ENCODE peak calls at places on chromosomes 6 and 20, in nine cellular contexts. One of them, this sample, is unnamed.

GRCh38 chr20:35773154-35773751 is 1.4 kb downstream of the PHF20 start:
- DNase-seq in spleen: peak; percentile 76
- DNase-seq in breast epithelium: peak; percentile 30
- DNase-seq in activated CD8-positive, alpha-beta T cell treated with anti-CD3 and anti-CD28 coated beads for 36 hours: peak; percentile 53
- DNase-seq in uterus: no peak
- DNase-seq in colonic mucosa: peak; percentile 63
- DNase-seq in psoas muscle: no peak
- DNase-seq in CD4-positive, alpha-beta T cell: peak; percentile 5
- DNase-seq in endodermal cell: peak; percentile 58
- DNase-seq in this sample: no peak

GRCh38 chr20:56978475-56978874 is 288.0 kb downstream of the BMP7 start:
- DNase-seq in activated CD8-positive, alpha-beta T cell treated with anti-CD3 and anti-CD28 coated beads for 36 hours: no peak
- DNase-seq in endodermal cell: no peak
- DNase-seq in spleen: no peak
- DNase-seq in colonic mucosa: no peak
- DNase-seq in CD4-positive, alpha-beta T cell: no peak
- DNase-seq in uterus: no peak
- DNase-seq in breast epithelium: no peak
- DNase-seq in psoas muscle: no peak
- DNase-seq in this sample: no peak

GRCh38 chr20:50279988-50280850 is 89.6 kb downstream of the CEBPB start:
- DNase-seq in endodermal cell: no peak
- DNase-seq in spleen: peak; percentile 45
- DNase-seq in CD4-positive, alpha-beta T cell: no peak
- DNase-seq in uterus: no peak
- DNase-seq in breast epithelium: no peak
- DNase-seq in colonic mucosa: no peak
- DNase-seq in psoas muscle: no peak
- DNase-seq in activated CD8-positive, alpha-beta T cell treated with anti-CD3 and anti-CD28 coated beads for 36 hours: no peak
- DNase-seq in this sample: no peak

GRCh38 chr20:32535953-32536823 is 48.9 kb downstream of the NOL4L start:
- DNase-seq in colonic mucosa: peak; percentile 81
- DNase-seq in endodermal cell: peak; percentile 92
- DNase-seq in spleen: peak; percentile 94
- DNase-seq in breast epithelium: no peak
- DNase-seq in CD4-positive, alpha-beta T cell: peak; percentile 65
- DNase-seq in activated CD8-positive, alpha-beta T cell treated with anti-CD3 and anti-CD28 coated beads for 36 hours: peak; percentile 85
- DNase-seq in psoas muscle: peak; percentile 50
- DNase-seq in uterus: no peak
- DNase-seq in this sample: peak; percentile 51

GRCh38 chr6:11810039-11810541 is 31.5 kb upstream of the ADTRP start:
- DNase-seq in breast epithelium: peak; percentile 63
- DNase-seq in CD4-positive, alpha-beta T cell: no peak
- DNase-seq in psoas muscle: peak; percentile 64
- DNase-seq in endodermal cell: no peak
- DNase-seq in colonic mucosa: peak; percentile 94
- DNase-seq in uterus: peak; percentile 40
- DNase-seq in spleen: no peak
- DNase-seq in activated CD8-positive, alpha-beta T cell treated with anti-CD3 and anti-CD28 coated beads for 36 hours: no peak
- DNase-seq in this sample: no peak

GRCh38 chr20:50916257-50916656 is 15.0 kb downstream of the ADNP start:
- DNase-seq in activated CD8-positive, alpha-beta T cell treated with anti-CD3 and anti-CD28 coated beads for 36 hours: no peak
- DNase-seq in colonic mucosa: peak; percentile 49
- DNase-seq in spleen: no peak
- DNase-seq in uterus: no peak
- DNase-seq in endodermal cell: no peak
- DNase-seq in psoas muscle: no peak
- DNase-seq in CD4-positive, alpha-beta T cell: no peak
- DNase-seq in breast epithelium: no peak
- DNase-seq in this sample: no peak

GRCh38 chr6:1590580-1590979 is 19.1 kb upstream of the FOXC1 start:
- DNase-seq in activated CD8-positive, alpha-beta T cell treated with anti-CD3 and anti-CD28 coated beads for 36 hours: no peak
- DNase-seq in breast epithelium: peak; percentile 15
- DNase-seq in spleen: no peak
- DNase-seq in endodermal cell: no peak
- DNase-seq in CD4-positive, alpha-beta T cell: no peak
- DNase-seq in psoas muscle: no peak
- DNase-seq in uterus: no peak
- DNase-seq in colonic mucosa: no peak
- DNase-seq in this sample: no peak

GRCh38 chr6:106002005-106002404 is 84.1 kb upstream of the PRDM1 start:
- DNase-seq in uterus: no peak
- DNase-seq in psoas muscle: no peak
- DNase-seq in spleen: no peak
- DNase-seq in endodermal cell: no peak
- DNase-seq in activated CD8-positive, alpha-beta T cell treated with anti-CD3 and anti-CD28 coated beads for 36 hours: no peak
- DNase-seq in CD4-positive, alpha-beta T cell: no peak
- DNase-seq in breast epithelium: no peak
- DNase-seq in colonic mucosa: no peak
- DNase-seq in this sample: no peak

GRCh38 chr6:56009620-56010019 is 134.2 kb upstream of the BMP5 start:
- DNase-seq in colonic mucosa: no peak
- DNase-seq in CD4-positive, alpha-beta T cell: no peak
- DNase-seq in uterus: no peak
- DNase-seq in activated CD8-positive, alpha-beta T cell treated with anti-CD3 and anti-CD28 coated beads for 36 hours: no peak
- DNase-seq in breast epithelium: no peak
- DNase-seq in psoas muscle: no peak
- DNase-seq in endodermal cell: no peak
- DNase-seq in spleen: no peak
- DNase-seq in this sample: no peak

GRCh38 chr20:21154692-21155091 is 28.8 kb downstream of the KIZ start:
- DNase-seq in uterus: no peak
- DNase-seq in psoas muscle: no peak
- DNase-seq in CD4-positive, alpha-beta T cell: no peak
- DNase-seq in activated CD8-positive, alpha-beta T cell treated with anti-CD3 and anti-CD28 coated beads for 36 hours: no peak
- DNase-seq in colonic mucosa: no peak
- DNase-seq in endodermal cell: no peak
- DNase-seq in spleen: no peak
- DNase-seq in breast epithelium: no peak
- DNase-seq in this sample: no peak

GRCh38 chr6:115004204-115004603 is 661.4 kb upstream of the HS3ST5 start:
- DNase-seq in colonic mucosa: no peak
- DNase-seq in spleen: no peak
- DNase-seq in uterus: no peak
- DNase-seq in breast epithelium: no peak
- DNase-seq in activated CD8-positive, alpha-beta T cell treated with anti-CD3 and anti-CD28 coated beads for 36 hours: no peak
- DNase-seq in endodermal cell: no peak
- DNase-seq in psoas muscle: no peak
- DNase-seq in CD4-positive, alpha-beta T cell: no peak
- DNase-seq in this sample: no peak

GRCh38 chr6:146287691-146288369 is 255.8 kb upstream of the RAB32 start:
- DNase-seq in endodermal cell: no peak
- DNase-seq in colonic mucosa: no peak
- DNase-seq in psoas muscle: no peak
- DNase-seq in activated CD8-positive, alpha-beta T cell treated with anti-CD3 and anti-CD28 coated beads for 36 hours: no peak
- DNase-seq in breast epithelium: no peak
- DNase-seq in uterus: no peak
- DNase-seq in spleen: no peak
- DNase-seq in CD4-positive, alpha-beta T cell: no peak
- DNase-seq in this sample: no peak

GRCh38 chr6:166932616-166933015 is 23.7 kb downstream of the RNASET2 start:
- DNase-seq in CD4-positive, alpha-beta T cell: no peak
- DNase-seq in colonic mucosa: no peak
- DNase-seq in breast epithelium: no peak
- DNase-seq in endodermal cell: no peak
- DNase-seq in uterus: no peak
- DNase-seq in psoas muscle: no peak
- DNase-seq in spleen: peak; percentile 43
- DNase-seq in activated CD8-positive, alpha-beta T cell treated with anti-CD3 and anti-CD28 coated beads for 36 hours: no peak
- DNase-seq in this sample: no peak

GRCh38 chr6:113450061-113450465 is 407.1 kb upstream of the MARCKS start:
- DNase-seq in spleen: no peak
- DNase-seq in breast epithelium: no peak
- DNase-seq in uterus: no peak
- DNase-seq in activated CD8-positive, alpha-beta T cell treated with anti-CD3 and anti-CD28 coated beads for 36 hours: no peak
- DNase-seq in colonic mucosa: no peak
- DNase-seq in psoas muscle: no peak
- DNase-seq in CD4-positive, alpha-beta T cell: no peak
- DNase-seq in endodermal cell: no peak
- DNase-seq in this sample: no peak

GRCh38 chr6:84764332-84765049 is at the start of gene TBX18:
- DNase-seq in endodermal cell: peak; percentile 99
- DNase-seq in activated CD8-positive, alpha-beta T cell treated with anti-CD3 and anti-CD28 coated beads for 36 hours: peak; percentile 54
- DNase-seq in spleen: peak; percentile 65
- DNase-seq in CD4-positive, alpha-beta T cell: no peak
- DNase-seq in uterus: peak; percentile 79
- DNase-seq in breast epithelium: peak; percentile 74
- DNase-seq in colonic mucosa: peak; percentile 86
- DNase-seq in psoas muscle: peak; percentile 89
- DNase-seq in this sample: peak; percentile 78

GRCh38 chr6:153553627-153554026 is 422.5 kb upstream of the RGS17 start:
- DNase-seq in colonic mucosa: no peak
- DNase-seq in activated CD8-positive, alpha-beta T cell treated with anti-CD3 and anti-CD28 coated beads for 36 hours: no peak
- DNase-seq in endodermal cell: peak; percentile 80
- DNase-seq in CD4-positive, alpha-beta T cell: no peak
- DNase-seq in uterus: no peak
- DNase-seq in breast epithelium: no peak
- DNase-seq in spleen: no peak
- DNase-seq in psoas muscle: no peak
- DNase-seq in this sample: no peak

GRCh38 chr6:168815229-168815628 is 374.2 kb downstream of the SMOC2 start:
- DNase-seq in uterus: no peak
- DNase-seq in CD4-positive, alpha-beta T cell: no peak
- DNase-seq in endodermal cell: peak; percentile 64
- DNase-seq in activated CD8-positive, alpha-beta T cell treated with anti-CD3 and anti-CD28 coated beads for 36 hours: no peak
- DNase-seq in breast epithelium: no peak
- DNase-seq in spleen: no peak
- DNase-seq in psoas muscle: no peak
- DNase-seq in colonic mucosa: no peak
- DNase-seq in this sample: no peak
- TF ChIP-seq CTCF in uterus: no peak
- TF ChIP-seq CTCF in CD4-positive, alpha-beta T cell: no peak
- TF ChIP-seq CTCF in endodermal cell: peak; percentile 75
- TF ChIP-seq CTCF in activated CD8-positive, alpha-beta T cell treated with anti-CD3 and anti-CD28 coated beads for 36 hours: no peak
- TF ChIP-seq CTCF in breast epithelium: no peak
- TF ChIP-seq CTCF in spleen: no peak
- TF ChIP-seq CTCF in psoas muscle: peak; percentile 9
- TF ChIP-seq CTCF in colonic mucosa: peak; percentile 32
- TF ChIP-seq CTCF in this sample: peak; percentile 51

DNA sequence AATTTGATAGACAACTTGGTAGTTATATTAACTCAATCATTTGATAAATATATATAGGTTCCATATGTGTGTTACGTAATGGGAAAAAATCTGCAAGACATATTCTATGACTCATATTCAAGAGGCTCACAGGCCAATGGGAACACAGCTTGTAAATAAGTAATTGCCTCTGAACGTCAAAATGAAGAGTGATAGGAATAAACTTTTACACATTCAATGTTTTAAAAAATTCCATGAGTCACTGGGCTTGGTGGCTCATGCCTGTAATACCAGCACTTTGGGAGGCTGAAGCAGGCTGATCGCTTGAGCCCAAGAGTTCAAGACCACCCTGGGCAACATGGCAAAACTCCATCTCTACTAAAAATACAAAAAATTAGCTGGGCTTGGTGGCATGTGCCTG is 209.4 kb upstream of the MCHR2 start:
- DNase-seq in endodermal cell: no peak
- DNase-seq in CD4-positive, alpha-beta T cell: no peak
- DNase-seq in activated CD8-positive, alpha-beta T cell treated with anti-CD3 and anti-CD28 coated beads for 36 hours: no peak
- DNase-seq in colonic mucosa: no peak
- DNase-seq in psoas muscle: no peak
- DNase-seq in uterus: no peak
- DNase-seq in spleen: no peak
- DNase-seq in breast epithelium: no peak
- DNase-seq in this sample: no peak
- TF ChIP-seq CTCF in endodermal cell: no peak
- TF ChIP-seq CTCF in CD4-positive, alpha-beta T cell: no peak
- TF ChIP-seq CTCF in activated CD8-positive, alpha-beta T cell treated with anti-CD3 and anti-CD28 coated beads for 36 hours: no peak
- TF ChIP-seq CTCF in colonic mucosa: no peak
- TF ChIP-seq CTCF in psoas muscle: no peak
- TF ChIP-seq CTCF in uterus: no peak
- TF ChIP-seq CTCF in spleen: no peak
- TF ChIP-seq CTCF in breast epithelium: no peak
- TF ChIP-seq CTCF in this sample: no peak

DNA sequence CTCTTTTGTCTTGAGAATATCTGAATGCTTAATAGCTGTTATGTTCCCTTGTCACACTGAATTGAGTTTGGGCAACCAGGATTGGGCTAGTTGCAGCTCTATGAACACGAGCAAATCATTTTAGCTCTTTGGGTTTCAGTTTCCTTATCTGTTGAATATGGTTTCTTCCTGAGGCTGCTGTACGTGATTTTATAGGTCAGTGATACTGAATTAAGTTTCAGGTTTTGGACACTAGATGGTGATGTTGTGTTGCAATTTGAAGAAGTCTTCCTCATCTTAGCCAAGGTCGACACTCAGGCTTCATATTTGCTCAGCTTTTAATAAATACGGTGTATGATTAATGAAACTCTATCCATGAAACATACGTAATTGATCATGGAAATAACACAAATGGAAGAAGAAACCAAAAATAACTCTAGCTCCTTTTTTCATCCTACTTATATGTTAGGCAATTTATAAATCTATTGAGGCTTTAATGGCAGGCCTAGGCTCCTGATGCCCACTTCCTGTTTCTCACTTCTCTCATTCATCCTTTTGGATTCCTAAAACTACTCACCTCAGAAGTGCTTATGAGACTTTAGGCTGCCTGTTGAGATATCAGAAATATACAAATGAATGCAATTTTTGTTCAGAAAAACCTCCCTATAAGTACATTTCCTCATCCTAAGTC is 354.1 kb upstream of the MAP3K7 start:
- DNase-seq in uterus: no peak
- DNase-seq in spleen: no peak
- DNase-seq in activated CD8-positive, alpha-beta T cell treated with anti-CD3 and anti-CD28 coated beads for 36 hours: no peak
- DNase-seq in psoas muscle: no peak
- DNase-seq in CD4-positive, alpha-beta T cell: no peak
- DNase-seq in breast epithelium: no peak
- DNase-seq in endodermal cell: no peak
- DNase-seq in colonic mucosa: no peak
- DNase-seq in this sample: no peak
- TF ChIP-seq CTCF in uterus: peak; percentile 35
- TF ChIP-seq CTCF in spleen: peak; percentile 62
- TF ChIP-seq CTCF in activated CD8-positive, alpha-beta T cell treated with anti-CD3 and anti-CD28 coated beads for 36 hours: peak; percentile 35
- TF ChIP-seq CTCF in psoas muscle: peak; percentile 57
- TF ChIP-seq CTCF in CD4-positive, alpha-beta T cell: peak; percentile 40
- TF ChIP-seq CTCF in breast epithelium: peak; percentile 42
- TF ChIP-seq CTCF in endodermal cell: peak; percentile 82
- TF ChIP-seq CTCF in colonic mucosa: no peak
- TF ChIP-seq CTCF in this sample: peak; percentile 80

GRCh38 chr6:156378853-156379252 is 398.3 kb upstream of the ARID1B start:
- DNase-seq in spleen: no peak
- DNase-seq in breast epithelium: no peak
- DNase-seq in CD4-positive, alpha-beta T cell: no peak
- DNase-seq in uterus: no peak
- DNase-seq in psoas muscle: no peak
- DNase-seq in colonic mucosa: no peak
- DNase-seq in endodermal cell: no peak
- DNase-seq in activated CD8-positive, alpha-beta T cell treated with anti-CD3 and anti-CD28 coated beads for 36 hours: no peak
- DNase-seq in this sample: no peak

GRCh38 chr6:156383059-156383458 is 394.1 kb upstream of the ARID1B start:
- DNase-seq in psoas muscle: no peak
- DNase-seq in activated CD8-positive, alpha-beta T cell treated with anti-CD3 and anti-CD28 coated beads for 36 hours: no peak
- DNase-seq in spleen: no peak
- DNase-seq in colonic mucosa: no peak
- DNase-seq in uterus: no peak
- DNase-seq in CD4-positive, alpha-beta T cell: no peak
- DNase-seq in breast epithelium: no peak
- DNase-seq in endodermal cell: no peak
- DNase-seq in this sample: no peak

GRCh38 chr6:156379392-156379910 is 397.7 kb upstream of the ARID1B start:
- DNase-seq in endodermal cell: no peak
- DNase-seq in breast epithelium: no peak
- DNase-seq in psoas muscle: no peak
- DNase-seq in spleen: no peak
- DNase-seq in activated CD8-positive, alpha-beta T cell treated with anti-CD3 and anti-CD28 coated beads for 36 hours: no peak
- DNase-seq in uterus: no peak
- DNase-seq in CD4-positive, alpha-beta T cell: no peak
- DNase-seq in colonic mucosa: no peak
- DNase-seq in this sample: no peak

GRCh38 chr6:156379946-156380707 is 397.1 kb upstream of the ARID1B start:
- DNase-seq in colonic mucosa: no peak
- DNase-seq in endodermal cell: no peak
- DNase-seq in activated CD8-positive, alpha-beta T cell treated with anti-CD3 and anti-CD28 coated beads for 36 hours: no peak
- DNase-seq in psoas muscle: no peak
- DNase-seq in uterus: no peak
- DNase-seq in breast epithelium: no peak
- DNase-seq in spleen: no peak
- DNase-seq in CD4-positive, alpha-beta T cell: no peak
- DNase-seq in this sample: no peak
- TF ChIP-seq CTCF in colonic mucosa: no peak
- TF ChIP-seq CTCF in endodermal cell: no peak
- TF ChIP-seq CTCF in activated CD8-positive, alpha-beta T cell treated with anti-CD3 and anti-CD28 coated beads for 36 hours: no peak
- TF ChIP-seq CTCF in psoas muscle: no peak
- TF ChIP-seq CTCF in uterus: no peak
- TF ChIP-seq CTCF in breast epithelium: no peak
- TF ChIP-seq CTCF in spleen: no peak
- TF ChIP-seq CTCF in CD4-positive, alpha-beta T cell: no peak
- TF ChIP-seq CTCF in this sample: no peak